ENCODE peak calls at places on chromosomes 7 and 10, in six cellular contexts. J, G, S, K, U and O are unnamed samples.

GRCh38 chr7:3218561-3219225 is 82.4 kb upstream of the SDK1 start:
- DNase-seq in J (no peak), G (no peak), S (no peak), K (no peak), U (no peak), O (no peak)

GRCh38 chr10:43214071-43214955 is 52.6 kb downstream of the RASGEF1A start:
- DNase-seq in J (no peak), G (no peak), S (no peak), K (no peak), U (no peak), O (peak; percentile 23)

GRCh38 chr7:79307376-79307775 is 146.1 kb downstream of the MAGI2 start:
- DNase-seq in J (no peak), G (no peak), S (no peak), K (no peak), U (no peak), O (no peak)

GRCh38 chr7:40944981-40945585 is 757.8 kb downstream of the INHBA start:
- DNase-seq in J (no peak), G (no peak), S (no peak), K (no peak), U (no peak), O (no peak)

GRCh38 chr10:117537436-117537903 is 5.1 kb upstream of the EMX2 start:
- DNase-seq in J (peak; percentile 39), G (no peak), S (no peak), K (peak; percentile 62), U (no peak), O (peak; percentile 40)

GRCh38 chr7:82158327-82158726 is 285.2 kb downstream of the CACNA2D1 start:
- DNase-seq in J (no peak), G (no peak), S (no peak), K (no peak), U (no peak), O (no peak)

GRCh38 chr10:12237265-12238220 is 41.6 kb downstream of the CDC123 start:
- DNase-seq in J (no peak), G (no peak), S (no peak), K (no peak), U (no peak), O (no peak)

GRCh38 chr10:5567477-5567876 is 42.7 kb downstream of the CALML3 start:
- DNase-seq in J (no peak), G (no peak), S (no peak), K (no peak), U (no peak), O (no peak)

GRCh38 chr10:28838908-28839307 is 161.6 kb downstream of the BAMBI start:
- DNase-seq in J (no peak), G (peak; percentile 55), S (peak; percentile 11), K (no peak), U (peak; percentile 32), O (no peak)

DNA sequence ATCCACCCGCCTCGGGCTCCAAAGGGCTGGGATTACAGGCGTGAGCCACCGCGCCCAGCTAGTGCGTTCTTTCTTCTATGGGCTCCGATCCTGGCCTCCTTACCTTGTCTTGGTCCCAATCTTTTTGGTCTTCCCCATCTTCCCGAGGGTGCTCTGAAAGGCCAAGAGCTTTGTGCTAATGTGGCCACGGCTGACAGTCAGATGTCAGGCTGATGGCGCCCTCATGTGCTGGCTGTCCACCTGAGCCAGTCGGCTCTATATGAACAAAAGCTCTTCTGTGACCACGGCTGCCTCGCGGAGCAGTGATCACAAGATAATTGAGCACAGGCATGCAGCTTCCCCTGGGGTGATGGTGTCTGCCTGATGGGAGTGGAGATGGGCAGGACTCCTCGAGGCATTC is 11.0 kb upstream of the AHCYL2 start:
- DNase-seq in J (no peak), G (no peak), S (no peak), K (no peak), U (no peak), O (no peak)
- TF ChIP-seq CTCF in J (no peak), G (no peak), S (no peak), K (no peak), U (no peak), O (no peak)

GRCh38 chr7:151599401-151600227 is 79.9 kb upstream of the RHEB start:
- DNase-seq in J (no peak), G (no peak), S (peak; percentile 85), K (peak; percentile 75), U (peak; percentile 52), O (no peak)

GRCh38 chr7:151598045-151598444 is 78.3 kb upstream of the RHEB start:
- DNase-seq in J (no peak), G (no peak), S (no peak), K (no peak), U (no peak), O (peak; percentile 82)

GRCh38 chr7:151603951-151604350 is 84.3 kb upstream of the RHEB start:
- DNase-seq in J (no peak), G (no peak), S (no peak), K (no peak), U (no peak), O (no peak)

GRCh38 chr7:151597541-151597940 is 77.8 kb upstream of the RHEB start:
- DNase-seq in J (no peak), G (no peak), S (no peak), K (no peak), U (no peak), O (no peak)

GRCh38 chr7:151601521-151602305 is 82.0 kb upstream of the RHEB start:
- DNase-seq in J (no peak), G (no peak), S (no peak), K (no peak), U (no peak), O (peak; percentile 19)
- H3K27ac ChIP-seq in J (no peak overlapping the region), G (no peak overlapping the region), S (no peak overlapping the region), K (peak overlapping the region; percentile 84), U (no peak overlapping the region), O (no peak overlapping the region)

GRCh38 chr10:47257396-47258120 is 42.4 kb upstream of the GDF10 start:
- DNase-seq in J (no peak), G (no peak), S (no peak), K (no peak), U (no peak), O (no peak)

GRCh38 chr10:47258921-47259320 is 41.1 kb upstream of the GDF10 start:
- DNase-seq in J (no peak), G (no peak), S (no peak), K (no peak), U (no peak), O (no peak)

GRCh38 chr10:47261121-47261520 is 38.9 kb upstream of the GDF10 start:
- DNase-seq in J (no peak), G (no peak), S (no peak), K (no peak), U (no peak), O (no peak)

GRCh38 chr10:47260505-47261111 is 39.4 kb upstream of the GDF10 start:
- DNase-seq in J (no peak), G (no peak), S (no peak), K (no peak), U (no peak), O (peak; percentile 12)

GRCh38 chr10:47259521-47259920 is 40.5 kb upstream of the GDF10 start:
- DNase-seq in J (no peak), G (no peak), S (no peak), K (no peak), U (no peak), O (no peak)
- H3K4me1 ChIP-seq in J (peaks cover 3% of the 10 kb centered on the region), G (no peaks in the 10 kb centered on the region), S (no peaks in the 10 kb centered on the region), K (no peaks in the 10 kb centered on the region), U (no peaks in the 10 kb centered on the region), O (peaks cover 21% of the 10 kb centered on the region)

DNA sequence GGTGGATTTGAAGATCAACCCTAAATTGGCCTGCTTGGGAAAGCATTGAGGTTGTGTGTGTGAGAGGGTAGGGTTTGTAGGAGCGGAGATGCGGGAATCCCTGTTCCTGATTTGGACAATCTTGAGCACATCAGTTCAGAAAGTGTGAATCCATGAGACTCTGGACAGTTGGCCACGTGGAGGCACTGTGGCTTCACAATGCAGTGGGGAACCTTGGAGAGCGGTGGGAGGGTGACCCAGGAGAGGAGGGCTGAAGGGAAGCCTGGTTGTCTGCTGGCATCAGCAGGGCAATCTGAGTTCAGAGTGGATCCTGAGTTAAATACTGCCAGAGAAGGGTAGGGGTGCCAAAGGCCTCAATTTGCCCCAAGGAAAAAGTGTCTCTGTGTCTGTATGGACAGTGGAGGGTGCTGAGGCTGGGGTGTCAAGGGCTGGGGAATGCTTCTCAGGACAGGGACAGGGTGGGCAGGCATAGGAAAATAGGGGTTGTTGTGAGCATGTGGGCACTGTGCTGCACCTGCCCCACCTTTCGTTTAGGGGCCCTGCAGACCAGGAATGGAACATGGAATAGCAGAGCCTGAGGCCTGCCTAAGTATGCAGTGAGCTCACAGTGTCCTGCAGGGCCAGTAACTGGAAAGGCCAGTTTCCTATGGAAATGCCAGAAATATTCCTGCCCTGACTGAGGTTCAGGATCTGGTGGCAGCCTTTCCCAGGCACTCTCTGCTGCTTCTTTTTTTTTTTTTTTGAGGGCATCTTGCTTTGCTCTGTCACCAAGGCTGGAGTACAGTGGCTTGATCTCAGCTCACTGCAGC is 162.9 kb upstream of the PRSS58 start:
- DNase-seq in J (no peak), G (no peak), S (peak; percentile 23), K (no peak), U (no peak), O (peak; percentile 60)
- TF ChIP-seq CTCF in J (no peak), G (no peak), S (peak; percentile 10), K (no peak), U (no peak), O (peak; percentile 43)

GRCh38 chr10:122098924-122099323 is 110.0 kb downstream of the TACC2 start:
- DNase-seq in J (no peak), G (no peak), S (no peak), K (no peak), U (no peak), O (no peak)

GRCh38 chr10:122102146-122102866 is 113.3 kb downstream of the TACC2 start:
- DNase-seq in J (no peak), G (no peak), S (no peak), K (no peak), U (no peak), O (no peak)

GRCh38 chr10:122099562-122099961 is 110.6 kb downstream of the TACC2 start:
- DNase-seq in J (no peak), G (no peak), S (no peak), K (no peak), U (no peak), O (no peak)

GRCh38 chr10:122103592-122103991 is 114.6 kb downstream of the TACC2 start:
- DNase-seq in J (no peak), G (no peak), S (no peak), K (no peak), U (no peak), O (no peak)

GRCh38 chr10:122102867-122103525 is 114.0 kb downstream of the TACC2 start:
- DNase-seq in J (no peak), G (no peak), S (no peak), K (no peak), U (no peak), O (no peak)
- H3K27ac ChIP-seq in J (no peak overlapping the region), G (peak overlapping the region; percentile 43), S (no peak overlapping the region), K (no peak overlapping the region), U (no peak overlapping the region), O (no peak overlapping the region)